ENCODE peak calls at places on chromosomes 5 and 9, in eight cellular contexts. One of them, this sample, is unnamed.

GRCh38 chr5:143985832-143986485 is 174.0 kb downstream of the HMHB1 start:
- DNase-seq in CD8-positive, alpha-beta memory T cell: no peak
- DNase-seq in caudate nucleus: no peak
- DNase-seq in dorsolateral prefrontal cortex: no peak
- DNase-seq in right atrium auricular region: no peak
- DNase-seq in A549: no peak
- DNase-seq in left lung: no peak
- DNase-seq in psoas muscle: no peak
- DNase-seq in this sample: no peak

GRCh38 chr9:110320651-110321050 is 17.0 kb downstream of the TXNDC8 start:
- DNase-seq in dorsolateral prefrontal cortex: no peak
- DNase-seq in A549: no peak
- DNase-seq in CD8-positive, alpha-beta memory T cell: no peak
- DNase-seq in right atrium auricular region: no peak
- DNase-seq in psoas muscle: no peak
- DNase-seq in left lung: no peak
- DNase-seq in caudate nucleus: no peak
- DNase-seq in this sample: no peak

GRCh38 chr9:109755040-109755439 is 25.0 kb upstream of the PALM2AKAP2 start:
- DNase-seq in A549: no peak
- DNase-seq in caudate nucleus: no peak
- DNase-seq in left lung: no peak
- DNase-seq in dorsolateral prefrontal cortex: no peak
- DNase-seq in psoas muscle: no peak
- DNase-seq in right atrium auricular region: no peak
- DNase-seq in CD8-positive, alpha-beta memory T cell: no peak
- DNase-seq in this sample: no peak

GRCh38 chr5:122151640-122152039 is 22.3 kb downstream of the ZNF474 start:
- DNase-seq in CD8-positive, alpha-beta memory T cell: no peak
- DNase-seq in dorsolateral prefrontal cortex: no peak
- DNase-seq in right atrium auricular region: no peak
- DNase-seq in left lung: no peak
- DNase-seq in caudate nucleus: no peak
- DNase-seq in A549: no peak
- DNase-seq in psoas muscle: no peak
- DNase-seq in this sample: no peak

GRCh38 chr5:78647411-78647818 is 1.2 kb downstream of the LHFPL2 start:
- DNase-seq in A549: peak
- DNase-seq in CD8-positive, alpha-beta memory T cell: no peak
- DNase-seq in dorsolateral prefrontal cortex: no peak
- DNase-seq in psoas muscle: no peak
- DNase-seq in right atrium auricular region: no peak
- DNase-seq in left lung: peak
- DNase-seq in caudate nucleus: no peak
- DNase-seq in this sample: no peak

GRCh38 chr5:35198681-35199080 is 31.6 kb downstream of the PRLR start:
- DNase-seq in A549: no peak
- DNase-seq in CD8-positive, alpha-beta memory T cell: no peak
- DNase-seq in right atrium auricular region: no peak
- DNase-seq in caudate nucleus: no peak
- DNase-seq in dorsolateral prefrontal cortex: no peak
- DNase-seq in left lung: no peak
- DNase-seq in psoas muscle: no peak
- DNase-seq in this sample: no peak

GRCh38 chr9:2817987-2818386 is 25.9 kb downstream of the PUM3 start:
- DNase-seq in left lung: no peak
- DNase-seq in psoas muscle: no peak
- DNase-seq in caudate nucleus: no peak
- DNase-seq in A549: no peak
- DNase-seq in CD8-positive, alpha-beta memory T cell: no peak
- DNase-seq in right atrium auricular region: no peak
- DNase-seq in dorsolateral prefrontal cortex: no peak
- DNase-seq in this sample: no peak

GRCh38 chr9:129823163-129823933 is 588 bp downstream of the TOR1A start:
- DNase-seq in CD8-positive, alpha-beta memory T cell: peak
- DNase-seq in left lung: no peak
- DNase-seq in psoas muscle: no peak
- DNase-seq in dorsolateral prefrontal cortex: no peak
- DNase-seq in right atrium auricular region: no peak
- DNase-seq in caudate nucleus: no peak
- DNase-seq in A549: peak
- DNase-seq in this sample: no peak

GRCh38 chr5:36666986-36667385 is 60.6 kb downstream of the SLC1A3 start:
- DNase-seq in right atrium auricular region: no peak
- DNase-seq in dorsolateral prefrontal cortex: no peak
- DNase-seq in left lung: no peak
- DNase-seq in A549: no peak
- DNase-seq in CD8-positive, alpha-beta memory T cell: no peak
- DNase-seq in psoas muscle: no peak
- DNase-seq in caudate nucleus: no peak
- DNase-seq in this sample: no peak

GRCh38 chr5:159189310-159189709 is 20.0 kb downstream of the RNF145 start:
- DNase-seq in dorsolateral prefrontal cortex: no peak
- DNase-seq in CD8-positive, alpha-beta memory T cell: no peak
- DNase-seq in left lung: no peak
- DNase-seq in A549: no peak
- DNase-seq in psoas muscle: no peak
- DNase-seq in right atrium auricular region: no peak
- DNase-seq in caudate nucleus: no peak
- DNase-seq in this sample: no peak

GRCh38 chr5:149766460-149767277 is 36.6 kb downstream of the PPARGC1B start:
- DNase-seq in dorsolateral prefrontal cortex: no peak
- DNase-seq in CD8-positive, alpha-beta memory T cell: no peak
- DNase-seq in A549: no peak
- DNase-seq in psoas muscle: no peak
- DNase-seq in caudate nucleus: no peak
- DNase-seq in left lung: no peak
- DNase-seq in right atrium auricular region: no peak
- DNase-seq in this sample: no peak

GRCh38 chr5:159442210-159442850 is 112.0 kb upstream of the IL12B start:
- DNase-seq in left lung: no peak
- DNase-seq in psoas muscle: no peak
- DNase-seq in CD8-positive, alpha-beta memory T cell: no peak
- DNase-seq in dorsolateral prefrontal cortex: no peak
- DNase-seq in right atrium auricular region: no peak
- DNase-seq in A549: no peak
- DNase-seq in caudate nucleus: no peak
- DNase-seq in this sample: no peak

GRCh38 chr5:133821311-133821741 is 147.1 kb downstream of the C5orf15 start:
- DNase-seq in CD8-positive, alpha-beta memory T cell: no peak
- DNase-seq in A549: no peak
- DNase-seq in left lung: peak
- DNase-seq in psoas muscle: no peak
- DNase-seq in caudate nucleus: no peak
- DNase-seq in dorsolateral prefrontal cortex: no peak
- DNase-seq in right atrium auricular region: no peak
- DNase-seq in this sample: no peak

GRCh38 chr5:111251941-111252340 is 27.8 kb downstream of the CAMK4 start:
- DNase-seq in A549: no peak
- DNase-seq in CD8-positive, alpha-beta memory T cell: no peak
- DNase-seq in dorsolateral prefrontal cortex: no peak
- DNase-seq in caudate nucleus: no peak
- DNase-seq in right atrium auricular region: no peak
- DNase-seq in psoas muscle: no peak
- DNase-seq in left lung: no peak
- DNase-seq in this sample: no peak

GRCh38 chr5:56815657-56816545 is 552 bp downstream of the MAP3K1 start:
- DNase-seq in right atrium auricular region: no peak
- DNase-seq in left lung: peak
- DNase-seq in A549: peak
- DNase-seq in psoas muscle: peak
- DNase-seq in caudate nucleus: peak
- DNase-seq in CD8-positive, alpha-beta memory T cell: peak
- DNase-seq in dorsolateral prefrontal cortex: peak
- DNase-seq in this sample: peak

GRCh38 chr5:74945561-74946165 is 79.5 kb upstream of the FAM169A start:
- DNase-seq in left lung: no peak
- DNase-seq in A549: no peak
- DNase-seq in right atrium auricular region: no peak
- DNase-seq in CD8-positive, alpha-beta memory T cell: no peak
- DNase-seq in caudate nucleus: no peak
- DNase-seq in psoas muscle: no peak
- DNase-seq in dorsolateral prefrontal cortex: no peak
- DNase-seq in this sample: no peak

GRCh38 chr9:129549684-129550083 is 71.2 kb downstream of the C9orf50 start:
- DNase-seq in right atrium auricular region: no peak
- DNase-seq in psoas muscle: no peak
- DNase-seq in caudate nucleus: peak
- DNase-seq in left lung: no peak
- DNase-seq in dorsolateral prefrontal cortex: peak
- DNase-seq in CD8-positive, alpha-beta memory T cell: no peak
- DNase-seq in A549: peak
- DNase-seq in this sample: peak

GRCh38 chr9:91908293-91908623 is 41.8 kb downstream of the ROR2 start:
- DNase-seq in dorsolateral prefrontal cortex: no peak
- DNase-seq in CD8-positive, alpha-beta memory T cell: no peak
- DNase-seq in right atrium auricular region: no peak
- DNase-seq in A549: no peak
- DNase-seq in psoas muscle: no peak
- DNase-seq in caudate nucleus: no peak
- DNase-seq in left lung: no peak
- DNase-seq in this sample: no peak

GRCh38 chr9:6024035-6024554 is 8.7 kb upstream of the RANBP6 start:
- DNase-seq in A549: peak
- DNase-seq in CD8-positive, alpha-beta memory T cell: no peak
- DNase-seq in psoas muscle: no peak
- DNase-seq in left lung: no peak
- DNase-seq in right atrium auricular region: no peak
- DNase-seq in dorsolateral prefrontal cortex: no peak
- DNase-seq in caudate nucleus: no peak
- DNase-seq in this sample: no peak

GRCh38 chr5:59357421-59357977 is 536.0 kb downstream of the PDE4D start:
- DNase-seq in psoas muscle: no peak
- DNase-seq in left lung: peak
- DNase-seq in CD8-positive, alpha-beta memory T cell: no peak
- DNase-seq in dorsolateral prefrontal cortex: no peak
- DNase-seq in caudate nucleus: no peak
- DNase-seq in A549: no peak
- DNase-seq in right atrium auricular region: no peak
- DNase-seq in this sample: no peak

GRCh38 chr9:130498298-130498917 is 53.6 kb downstream of the ASS1 start:
- DNase-seq in left lung: no peak
- DNase-seq in psoas muscle: no peak
- DNase-seq in CD8-positive, alpha-beta memory T cell: no peak
- DNase-seq in caudate nucleus: no peak
- DNase-seq in A549: no peak
- DNase-seq in right atrium auricular region: no peak
- DNase-seq in dorsolateral prefrontal cortex: no peak
- DNase-seq in this sample: no peak

GRCh38 chr9:123568691-123569342 is 212.8 kb downstream of the CRB2 start:
- DNase-seq in left lung: no peak
- DNase-seq in right atrium auricular region: no peak
- DNase-seq in psoas muscle: no peak
- DNase-seq in CD8-positive, alpha-beta memory T cell: no peak
- DNase-seq in caudate nucleus: no peak
- DNase-seq in dorsolateral prefrontal cortex: no peak
- DNase-seq in A549: no peak
- DNase-seq in this sample: no peak

GRCh38 chr9:75529463-75529862 is 361.0 kb upstream of the PCSK5 start:
- DNase-seq in CD8-positive, alpha-beta memory T cell: no peak
- DNase-seq in dorsolateral prefrontal cortex: no peak
- DNase-seq in A549: no peak
- DNase-seq in right atrium auricular region: no peak
- DNase-seq in left lung: no peak
- DNase-seq in psoas muscle: no peak
- DNase-seq in caudate nucleus: no peak
- DNase-seq in this sample: no peak

DNA sequence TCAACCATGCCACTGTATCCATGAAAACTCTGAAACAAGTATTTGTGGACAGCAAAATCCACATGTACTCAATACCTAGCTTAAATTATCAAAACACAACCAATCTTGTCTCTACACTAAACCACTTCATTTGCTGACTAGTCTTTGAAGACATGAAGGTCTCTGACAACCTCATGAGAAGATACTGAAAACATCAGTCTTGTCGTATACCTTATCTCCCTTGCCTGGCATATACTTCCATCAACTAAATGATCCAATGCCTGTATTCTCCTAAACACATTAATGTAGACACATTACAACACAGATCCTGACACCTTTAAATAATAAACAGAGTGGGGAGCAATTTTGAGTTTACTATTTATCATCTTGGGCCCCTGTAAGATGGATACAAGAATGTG is 2.9 kb downstream of the RPS23 start:
- DNase-seq in left lung: no peak
- DNase-seq in A549: no peak
- DNase-seq in right atrium auricular region: no peak
- DNase-seq in CD8-positive, alpha-beta memory T cell: no peak
- DNase-seq in caudate nucleus: no peak
- DNase-seq in dorsolateral prefrontal cortex: no peak
- DNase-seq in psoas muscle: no peak
- DNase-seq in this sample: no peak
- H3K27ac ChIP-seq in left lung: no peak
- H3K27ac ChIP-seq in A549: no peak
- H3K27ac ChIP-seq in right atrium auricular region: no peak
- H3K27ac ChIP-seq in CD8-positive, alpha-beta memory T cell: no peak
- H3K27ac ChIP-seq in caudate nucleus: no peak
- H3K27ac ChIP-seq in dorsolateral prefrontal cortex: no peak
- H3K27ac ChIP-seq in psoas muscle: no peak
- H3K27ac ChIP-seq in this sample: no peak

GRCh38 chr9:134379774-134380431 is 53.6 kb downstream of the RXRA start:
- DNase-seq in CD8-positive, alpha-beta memory T cell: no peak
- DNase-seq in caudate nucleus: no peak
- DNase-seq in dorsolateral prefrontal cortex: no peak
- DNase-seq in psoas muscle: peak
- DNase-seq in A549: peak
- DNase-seq in left lung: no peak
- DNase-seq in right atrium auricular region: no peak
- DNase-seq in this sample: no peak
- H3K27ac ChIP-seq in CD8-positive, alpha-beta memory T cell: no peak
- H3K27ac ChIP-seq in caudate nucleus: no peak
- H3K27ac ChIP-seq in dorsolateral prefrontal cortex: no peak
- H3K27ac ChIP-seq in psoas muscle: peak
- H3K27ac ChIP-seq in A549: peak
- H3K27ac ChIP-seq in left lung: peak
- H3K27ac ChIP-seq in right atrium auricular region: no peak
- H3K27ac ChIP-seq in this sample: no peak

GRCh38 chr5:29960323-29960722 is 1233.2 kb upstream of the CDH6 start:
- DNase-seq in right atrium auricular region: no peak
- DNase-seq in psoas muscle: no peak
- DNase-seq in caudate nucleus: no peak
- DNase-seq in CD8-positive, alpha-beta memory T cell: no peak
- DNase-seq in A549: no peak
- DNase-seq in dorsolateral prefrontal cortex: no peak
- DNase-seq in left lung: no peak
- DNase-seq in this sample: no peak

GRCh38 chr5:29963956-29964355 is 1229.5 kb upstream of the CDH6 start:
- DNase-seq in dorsolateral prefrontal cortex: no peak
- DNase-seq in CD8-positive, alpha-beta memory T cell: no peak
- DNase-seq in right atrium auricular region: no peak
- DNase-seq in left lung: no peak
- DNase-seq in psoas muscle: no peak
- DNase-seq in A549: no peak
- DNase-seq in caudate nucleus: no peak
- DNase-seq in this sample: no peak
- H3K27ac ChIP-seq in dorsolateral prefrontal cortex: no peak
- H3K27ac ChIP-seq in CD8-positive, alpha-beta memory T cell: no peak
- H3K27ac ChIP-seq in right atrium auricular region: no peak
- H3K27ac ChIP-seq in left lung: no peak
- H3K27ac ChIP-seq in psoas muscle: no peak
- H3K27ac ChIP-seq in A549: no peak
- H3K27ac ChIP-seq in caudate nucleus: no peak
- H3K27ac ChIP-seq in this sample: no peak

GRCh38 chr9:127525426-127526188 is 74.3 kb downstream of the LRSAM1 start:
- DNase-seq in left lung: no peak
- DNase-seq in dorsolateral prefrontal cortex: no peak
- DNase-seq in right atrium auricular region: no peak
- DNase-seq in A549: no peak
- DNase-seq in CD8-positive, alpha-beta memory T cell: no peak
- DNase-seq in caudate nucleus: no peak
- DNase-seq in psoas muscle: no peak
- DNase-seq in this sample: no peak
- H3K27ac ChIP-seq in left lung: no peak
- H3K27ac ChIP-seq in dorsolateral prefrontal cortex: no peak
- H3K27ac ChIP-seq in right atrium auricular region: no peak
- H3K27ac ChIP-seq in A549: peak
- H3K27ac ChIP-seq in CD8-positive, alpha-beta memory T cell: no peak
- H3K27ac ChIP-seq in caudate nucleus: no peak
- H3K27ac ChIP-seq in psoas muscle: no peak
- H3K27ac ChIP-seq in this sample: no peak

This sample was measured in substantia nigra.